ENCODE peak calls at places on chromosomes 7 and 10, in seven cellular contexts. N is stomach; Z is NT2/D1; G is naive thymus-derived CD4-positive, alpha-beta T cell; J is H1; M is mammary epithelial cell; U is BJ. S is an unnamed sample.

GRCh38 chr10:116868722-116869121 is 19.4 kb downstream of the ENO4 start:
- DNase-seq in Z (no peak), G (no peak), U (no peak), N (no peak), J (no peak), M (no peak), S (no peak)

GRCh38 chr7:6252748-6253147 is 19.7 kb downstream of the CYTH3 start:
- DNase-seq in U (no peak), M (peak; percentile 16), J (no peak), N (no peak), G (no peak), Z (no peak), S (no peak)

GRCh38 chr10:12394236-12395033 is 45.1 kb downstream of the CAMK1D start:
- DNase-seq in M (no peak), N (no peak), G (no peak), U (no peak), J (no peak), Z (no peak), S (no peak)

GRCh38 chr10:71467161-71467560 is 70.4 kb downstream of the CDH23 start:
- DNase-seq in J (no peak), M (no peak), N (no peak), G (no peak), Z (no peak), U (no peak), S (no peak)

GRCh38 chr7:99459087-99459486 is 6.9 kb downstream of the ATP5MF start:
- DNase-seq in J (no peak), Z (no peak), U (no peak), M (no peak), N (no peak), G (no peak), S (peak; percentile 57)

GRCh38 chr7:102042016-102042656 is 224.7 kb downstream of the CUX1 start:
- DNase-seq in J (no peak), M (peak; percentile 59), N (no peak), Z (no peak), U (no peak), G (no peak), S (no peak)

GRCh38 chr10:30039567-30039966 is 19.8 kb downstream of the JCAD start:
- DNase-seq in U (no peak), G (no peak), N (no peak), Z (no peak), J (no peak), M (no peak), S (no peak)

GRCh38 chr7:131629203-131629871 is 72.9 kb upstream of the PODXL start:
- DNase-seq in Z (no peak), N (no peak), M (peak; percentile 40), J (no peak), U (no peak), G (no peak), S (no peak)

GRCh38 chr7:22858640-22859561 is 36.3 kb upstream of the TOMM7 start:
- DNase-seq in G (no peak), N (no peak), J (no peak), Z (no peak), U (peak; percentile 98), M (peak; percentile 98), S (no peak)

GRCh38 chr7:103985565-103986126 is 3.8 kb downstream of the RELN start:
- DNase-seq in N (no peak), U (no peak), G (no peak), J (no peak), M (no peak), Z (no peak), S (no peak)
- H3K27me3 ChIP-seq in N (no peaks in the 10 kb centered on the region), U (peaks cover 15% of the 10 kb centered on the region), G (no peaks in the 10 kb centered on the region), J (peaks cover 5% of the 10 kb centered on the region), M (peaks cover 27% of the 10 kb centered on the region), Z (peaks cover 31% of the 10 kb centered on the region), S (no peaks in the 10 kb centered on the region)

DNA sequence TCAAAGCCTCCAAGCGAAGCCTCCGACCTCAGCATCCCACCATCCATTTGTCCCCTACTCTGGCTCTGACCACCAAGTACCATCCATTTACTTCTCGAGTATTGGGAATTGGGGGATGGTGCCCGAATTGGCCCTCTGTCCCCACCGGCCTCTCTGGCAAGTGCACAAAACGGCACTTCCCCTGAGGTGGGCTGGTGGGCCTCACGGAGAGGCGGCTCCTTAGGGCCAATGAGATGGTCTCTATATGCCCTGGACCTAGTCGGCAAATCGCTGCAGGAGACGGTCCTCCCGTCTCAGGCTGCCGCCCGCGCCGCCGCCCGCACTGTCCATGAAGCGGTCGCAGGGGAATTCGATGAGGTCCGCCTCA is 2.8 kb downstream of the TRIL start:
- DNase-seq in J (no peak), U (no peak), G (no peak), N (no peak), M (no peak), Z (no peak), S (no peak)
- H3K4me3 ChIP-seq in J (peak overlapping the region; percentile 46), U (no peak overlapping the region), G (no peak overlapping the region), N (peak overlapping the region; percentile 63), M (peak overlapping the region; percentile 47), Z (no peak overlapping the region), S (no peak overlapping the region)

GRCh38 chr7:155221547-155221946 is 76.1 kb upstream of the INSIG1 start:
- DNase-seq in N (no peak), U (no peak), M (no peak), G (no peak), Z (no peak), J (no peak), S (no peak)

GRCh38 chr7:155220881-155221280 is 76.8 kb upstream of the INSIG1 start:
- DNase-seq in J (no peak), U (no peak), N (no peak), G (no peak), M (no peak), Z (no peak), S (no peak)

GRCh38 chr7:155218276-155219153 is 79.2 kb upstream of the INSIG1 start:
- DNase-seq in U (no peak), M (no peak), Z (no peak), J (no peak), G (no peak), N (no peak), S (no peak)

GRCh38 chr7:155219154-155219531 is 78.5 kb upstream of the INSIG1 start:
- DNase-seq in M (no peak), J (no peak), G (no peak), Z (no peak), N (no peak), U (no peak), S (no peak)

DNA sequence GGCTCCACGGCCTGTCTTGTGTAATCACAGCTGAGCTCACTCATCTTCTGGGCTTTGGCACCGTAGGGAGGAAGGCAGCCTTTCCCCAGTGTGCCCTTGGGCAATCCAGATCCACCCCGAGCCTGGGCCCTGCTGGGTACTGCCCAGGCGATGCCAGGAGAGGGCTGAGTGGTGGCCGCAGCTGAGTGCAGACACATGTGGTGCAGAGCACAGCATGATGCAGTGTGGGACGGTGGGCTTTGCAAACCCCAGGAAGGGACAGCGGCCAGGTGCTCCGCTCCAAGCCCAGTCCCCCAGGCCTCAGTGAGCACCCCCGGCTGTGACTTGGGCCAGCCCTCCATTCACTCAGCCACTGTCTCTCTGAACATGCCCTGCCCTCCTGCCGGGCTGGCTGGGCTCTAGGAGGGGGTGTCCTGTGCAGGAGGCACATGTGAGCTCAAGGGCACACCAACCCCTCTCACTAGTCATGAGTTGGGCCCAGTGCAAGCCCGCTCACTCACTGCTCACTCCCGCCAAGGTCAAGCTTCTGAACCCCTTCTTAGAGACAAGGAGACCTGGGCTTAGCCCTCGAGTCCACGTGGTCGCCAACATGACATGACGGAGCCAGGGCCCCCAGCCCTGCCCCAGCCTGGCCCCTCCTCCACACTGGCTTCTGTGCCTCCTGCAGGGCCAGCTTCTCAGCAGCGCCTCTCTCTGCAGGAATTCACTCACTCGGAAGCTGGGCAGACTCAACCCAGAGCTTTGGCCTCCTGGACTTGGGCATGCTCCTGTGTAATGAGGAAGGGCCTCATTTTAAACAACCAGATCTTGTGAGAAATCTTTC is 77.5 kb upstream of the INSIG1 start:
- DNase-seq in N (no peak), G (no peak), J (no peak), Z (no peak), M (no peak), U (no peak), S (no peak)
- H3K27me3 ChIP-seq in N (no peaks in the 10 kb centered on the region), G (no peaks in the 10 kb centered on the region), J (no peaks in the 10 kb centered on the region), Z (no peaks in the 10 kb centered on the region), M (no peaks in the 10 kb centered on the region), U (peaks cover 1% of the 10 kb centered on the region), S (no peaks in the 10 kb centered on the region)

DNA sequence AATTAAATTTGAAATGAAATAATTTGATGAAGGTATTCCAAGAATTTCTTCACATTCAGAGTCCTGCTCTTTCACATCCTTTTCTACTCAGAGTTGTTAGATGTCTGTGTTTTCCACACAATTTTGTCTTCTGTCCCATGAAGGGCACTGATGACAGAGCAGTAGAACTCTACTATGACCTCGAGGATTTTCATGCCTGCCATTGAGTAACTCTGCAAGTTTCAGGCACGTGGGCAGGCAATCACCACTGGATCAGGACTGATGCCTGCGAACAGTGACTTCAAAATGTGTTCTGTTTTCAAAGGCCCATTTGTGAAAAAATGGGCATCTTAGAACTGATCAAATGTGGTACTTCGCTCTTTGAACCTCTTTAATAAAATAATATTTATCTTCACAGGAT is 91.1 kb downstream of the CDK6 start:
- DNase-seq in J (no peak), M (no peak), U (no peak), Z (no peak), N (no peak), G (no peak), S (no peak)
- H3K4me3 ChIP-seq in J (no peak overlapping the region), M (no peak overlapping the region), U (no peak overlapping the region), Z (no peak overlapping the region), N (no peak overlapping the region), G (no peak overlapping the region), S (no peak overlapping the region)

GRCh38 chr7:151893405-151893923 is 16.5 kb upstream of the PRKAG2 start:
- DNase-seq in N (no peak), U (no peak), G (no peak), M (no peak), Z (no peak), J (no peak), S (no peak)

GRCh38 chr7:151895008-151895661 is 18.2 kb upstream of the PRKAG2 start:
- DNase-seq in N (no peak), Z (no peak), M (peak; percentile 69), J (no peak), U (no peak), G (no peak), S (no peak)

GRCh38 chr7:151896486-151896885 is 19.6 kb upstream of the PRKAG2 start:
- DNase-seq in J (no peak), G (no peak), Z (no peak), M (no peak), U (no peak), N (no peak), S (no peak)

GRCh38 chr7:151895695-151896485 is 19.0 kb upstream of the PRKAG2 start:
- DNase-seq in Z (no peak), G (no peak), N (no peak), J (no peak), M (peak; percentile 41), U (no peak), S (no peak)

GRCh38 chr7:151894131-151895007 is 17.5 kb upstream of the PRKAG2 start:
- DNase-seq in Z (no peak), J (no peak), N (no peak), G (no peak), M (no peak), U (no peak), S (no peak)
- H3K27me3 ChIP-seq in Z (no peaks in the 10 kb centered on the region), J (no peaks in the 10 kb centered on the region), N (no peaks in the 10 kb centered on the region), G (peaks cover 2% of the 10 kb centered on the region), M (peaks cover 2% of the 10 kb centered on the region), U (peaks cover 13% of the 10 kb centered on the region), S (peaks cover 10% of the 10 kb centered on the region)